ENCODE peak calls at places on chromosome 14, in four cellular contexts. G is A549, Q is K562, L is WTC11. M is an unnamed sample.

GRCh38 chr14:68981539-68981976 is 2.5 kb upstream of the ACTN1 start:
- DNase-seq in L (no peak), Q (no peak), G (no peak), M (no peak)

GRCh38 chr14:74290415-74290814 is 12.3 kb downstream of the ABCD4 start:
- DNase-seq in L (peak), G (peak), Q (peak), M (no peak)

GRCh38 chr14:60509438-60510253 is 700 bp downstream of the SIX6 start:
- DNase-seq in Q (no peak), L (peak), G (no peak), M (no peak)

GRCh38 chr14:88417594-88417993 is 32.1 kb downstream of the SPATA7 start:
- DNase-seq in L (no peak), Q (no peak), G (no peak), M (no peak)

GRCh38 chr14:68897559-68898160 is 81.4 kb downstream of the ACTN1 start:
- DNase-seq in L (no peak), Q (no peak), G (no peak), M (no peak)

GRCh38 chr14:96808619-96809405 is 11.6 kb downstream of the VRK1 start:
- DNase-seq in L (no peak), G (no peak), Q (peak), M (no peak)

GRCh38 chr14:58401587-58401986 is 5.9 kb downstream of the TOMM20L start:
- DNase-seq in Q (no peak), G (peak), L (no peak), M (no peak)

GRCh38 chr14:71328183-71328582 is 420.9 kb downstream of the PCNX1 start:
- DNase-seq in L (no peak), Q (no peak), G (no peak), M (no peak)

GRCh38 chr14:100018054-100018453 is 47.2 kb upstream of the EVL start:
- DNase-seq in G (no peak), L (no peak), Q (no peak), M (no peak)

GRCh38 chr14:92315050-92315785 is 7.7 kb upstream of the SLC24A4 start:
- DNase-seq in L (no peak), Q (no peak), G (no peak), M (no peak)

GRCh38 chr14:91305650-91306431 is 61.3 kb upstream of the GPR68 start:
- DNase-seq in L (peak), Q (no peak), G (no peak), M (no peak)

GRCh38 chr14:91303924-91304229 is 59.4 kb upstream of the GPR68 start:
- DNase-seq in G (no peak), L (no peak), Q (no peak), M (no peak)

GRCh38 chr14:91300957-91301356 is 56.5 kb upstream of the GPR68 start:
- DNase-seq in L (no peak), G (no peak), Q (no peak), M (no peak)

GRCh38 chr14:91302391-91302790 is 57.9 kb upstream of the GPR68 start:
- DNase-seq in G (no peak), Q (no peak), L (no peak), M (no peak)

GRCh38 chr14:91303091-91303923 is 58.8 kb upstream of the GPR68 start:
- DNase-seq in G (peak), L (peak), Q (peak), M (peak)
- TF ChIP-seq HMGXB4 in G (no peak), L (no peak), Q (no peak), M (no peak)

DNA sequence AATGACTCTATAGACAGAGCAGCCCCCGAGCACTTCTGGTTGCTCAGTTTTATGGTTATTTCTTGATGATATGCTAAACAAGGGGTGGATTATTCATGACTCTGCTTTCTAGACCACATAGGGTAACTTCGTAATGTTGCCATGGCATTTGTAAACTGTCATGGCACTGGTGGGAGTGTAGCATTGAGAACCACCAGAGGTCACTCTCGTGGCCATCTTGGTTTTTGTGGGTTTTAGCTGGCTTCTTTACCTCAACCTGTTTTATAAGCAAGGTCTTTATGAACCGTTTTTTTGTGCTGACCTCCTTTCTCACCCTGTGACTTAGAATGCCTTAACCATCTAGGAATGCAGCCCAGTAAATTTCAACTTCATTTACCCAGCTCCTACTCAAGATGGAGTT is 1036.2 kb upstream of the FLRT2 start:
- DNase-seq in Q (no peak), G (no peak), L (peak), M (no peak)
- TF ChIP-seq HMGXB4 in Q (no peak), G (no peak), L (no peak), M (no peak)

DNA sequence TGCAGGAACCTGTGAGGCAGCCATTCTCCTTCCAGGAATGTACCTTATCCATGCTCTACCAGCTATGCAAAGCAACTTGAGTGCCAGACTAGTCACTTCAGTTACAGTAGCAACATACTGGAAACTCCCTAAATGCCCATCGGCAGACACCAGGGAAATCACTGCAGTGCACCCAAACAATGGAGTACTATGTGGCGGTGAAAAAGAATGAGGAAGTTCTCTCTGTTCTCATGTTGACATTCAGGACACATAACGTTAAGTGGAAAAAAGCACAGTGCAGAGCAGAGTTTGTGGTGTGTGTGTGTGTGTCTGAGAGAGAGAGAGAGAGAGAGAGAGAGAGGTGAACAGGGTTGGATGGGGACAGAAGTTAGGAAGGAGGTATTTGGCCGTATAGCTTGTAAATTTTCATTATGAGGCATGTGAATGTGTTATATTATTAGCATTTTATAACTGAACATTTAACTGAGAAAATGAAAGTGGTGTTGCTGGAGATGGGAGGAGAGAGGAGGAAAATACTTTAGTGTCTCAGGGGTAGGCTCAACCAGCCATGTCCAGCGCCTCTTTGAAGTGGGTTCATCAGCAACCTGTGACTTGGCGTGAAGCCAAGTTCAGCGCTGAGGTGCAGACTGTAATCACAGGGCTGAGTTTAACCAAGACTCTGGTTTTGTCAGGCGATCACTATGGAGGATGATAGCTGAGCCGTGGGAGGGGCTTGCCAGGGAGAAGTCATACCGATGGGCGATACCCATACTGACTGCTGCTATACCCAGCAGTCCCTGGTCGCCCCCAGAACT is 17.3 kb downstream of the TNFAIP2 start:
- DNase-seq in G (no peak), Q (peak), L (no peak), M (peak)
- TF ChIP-seq HMGXB4 in G (no peak), Q (no peak), L (no peak), M (no peak)

DNA sequence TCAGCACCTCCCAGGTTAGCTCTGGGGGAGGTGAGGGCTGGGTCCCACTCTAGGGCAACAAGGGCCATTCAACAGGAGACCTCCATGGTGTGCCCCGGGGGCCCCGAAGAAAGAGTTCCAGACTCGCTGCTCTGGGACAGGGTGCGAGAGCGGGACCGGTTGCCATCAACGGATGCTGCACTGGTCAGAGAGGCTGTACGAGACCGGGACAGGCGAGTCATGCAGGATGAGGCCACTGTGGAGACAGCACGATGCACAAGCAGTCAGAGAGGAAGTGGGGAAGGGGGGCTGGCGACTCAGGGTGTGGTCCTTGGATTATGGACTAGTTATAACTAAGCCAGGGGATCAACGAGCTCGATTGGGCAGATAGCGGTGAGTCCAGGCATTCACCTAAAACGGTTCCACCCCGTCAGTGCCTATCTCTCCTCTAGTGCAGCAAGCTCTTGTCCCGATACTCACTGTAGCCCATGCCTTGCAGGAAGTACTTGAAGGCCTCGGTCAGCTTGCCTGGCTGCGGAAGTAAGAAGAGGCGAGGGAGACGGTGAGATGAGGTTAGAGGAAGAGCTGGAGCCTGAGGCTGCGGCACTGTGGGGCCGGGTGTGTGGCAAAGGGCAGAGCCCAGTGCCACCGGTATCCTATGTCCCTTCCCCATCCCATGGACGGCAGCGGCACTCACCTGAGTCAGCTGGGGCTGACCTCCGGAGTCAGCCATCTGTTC is 7.2 kb downstream of the NDRG2 start:
- DNase-seq in G (no peak), Q (no peak), L (no peak), M (no peak)
- TF ChIP-seq HMGXB4 in G (no peak), Q (no peak), L (no peak), M (no peak)

GRCh38 chr14:102588821-102589220 is 3.6 kb upstream of the RCOR1 start:
- DNase-seq in L (no peak), G (no peak), Q (no peak), M (no peak)
- TF ChIP-seq HMGXB4 in L (no peak), G (no peak), Q (no peak), M (no peak)

GRCh38 chr14:101252443-101253214 is 308.7 kb upstream of the DIO3 start:
- DNase-seq in G (no peak), Q (no peak), L (no peak), M (no peak)
- TF ChIP-seq HMGXB4 in G (no peak), Q (no peak), L (no peak), M (no peak)

GRCh38 chr14:105196228-105196960 is 15.3 kb upstream of the NUDT14 start:
- DNase-seq in L (peak), Q (peak), G (no peak), M (peak)

GRCh38 chr14:105195533-105196227 is 14.6 kb upstream of the NUDT14 start:
- DNase-seq in Q (no peak), L (no peak), G (no peak), M (no peak)

GRCh38 chr14:105192866-105193731 is 12.0 kb upstream of the NUDT14 start:
- DNase-seq in G (no peak), Q (no peak), L (no peak), M (no peak)

GRCh38 chr14:105195051-105195450 is 13.9 kb upstream of the NUDT14 start:
- DNase-seq in G (no peak), Q (no peak), L (no peak), M (no peak)

GRCh38 chr14:105193916-105194782 is 13.0 kb upstream of the NUDT14 start:
- DNase-seq in G (no peak), L (no peak), Q (no peak), M (no peak)
- TF ChIP-seq HMGXB4 in G (no peak), L (no peak), Q (no peak), M (no peak)

GRCh38 chr14:31825459-31825858 is 251.6 kb upstream of the ARHGAP5 start:
- DNase-seq in Q (no peak), L (no peak), G (no peak), M (no peak)

GRCh38 chr14:31834616-31835015 is 242.5 kb upstream of the ARHGAP5 start:
- DNase-seq in L (no peak), Q (no peak), G (peak), M (peak)

GRCh38 chr14:31835049-31835448 is 242.1 kb upstream of the ARHGAP5 start:
- DNase-seq in L (no peak), G (no peak), Q (no peak), M (no peak)

GRCh38 chr14:31827325-31827724 is 249.8 kb upstream of the ARHGAP5 start:
- DNase-seq in L (no peak), Q (no peak), G (no peak), M (no peak)

GRCh38 chr14:31829256-31829923 is 247.7 kb upstream of the ARHGAP5 start:
- DNase-seq in G (peak), L (no peak), Q (peak), M (no peak)
- TF ChIP-seq HMGXB4 in G (no peak), L (no peak), Q (no peak), M (no peak)

GRCh38 chr14:104939666-104940410 is 15.2 kb downstream of the PLD4 start:
- DNase-seq in G (no peak), L (peak), Q (no peak), M (no peak)

GRCh38 chr14:104937694-104938365 is 13.2 kb downstream of the PLD4 start:
- DNase-seq in L (no peak), G (no peak), Q (no peak), M (no peak)

GRCh38 chr14:104937161-104937560 is 12.5 kb downstream of the PLD4 start:
- DNase-seq in Q (no peak), G (no peak), L (peak), M (no peak)

GRCh38 chr14:104938960-104939359 is 14.3 kb downstream of the PLD4 start:
- DNase-seq in Q (no peak), L (no peak), G (no peak), M (no peak)

DNA sequence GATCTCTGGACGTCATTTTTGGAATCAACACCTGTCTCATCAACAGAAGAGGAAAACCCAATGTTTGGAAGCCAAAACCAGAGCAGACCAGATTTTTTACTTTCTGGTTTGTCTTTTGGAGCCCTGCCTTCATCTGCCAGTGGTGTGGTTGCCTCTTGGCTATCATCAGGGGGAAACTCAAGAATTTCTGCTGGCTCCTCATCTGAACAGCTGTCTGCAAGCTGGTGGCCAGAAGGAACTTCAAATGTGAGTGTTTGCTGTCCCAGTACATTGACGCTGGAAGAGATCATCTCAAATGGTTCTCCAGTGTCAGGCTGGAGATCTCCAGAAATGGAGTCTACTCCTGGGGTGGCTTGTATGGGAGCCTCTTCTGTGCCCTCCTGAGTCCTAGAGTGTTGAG is 13.8 kb downstream of the PLD4 start:
- DNase-seq in Q (no peak), L (no peak), G (no peak), M (no peak)
- TF ChIP-seq HMGXB4 in Q (no peak), L (no peak), G (no peak), M (no peak)

M was measured in HepG2.